ENCODE peak calls at places on chromosome 20, in four cellular contexts. P is ELF-1; J is stimulated activated CD4-positive, alpha-beta T cell treated with anti-CD3 and anti-CD28 coated beads, Interleukin-1b, Interleukin-23, amount 100 ng/mL, for 1 hour; I is SW480. U is an unnamed sample.

GRCh38 chr20:45470262-45470931 is 844 bp downstream of the WFDC2 start:
- DNase-seq in P (peak; percentile 41), J (no peak), I (peak; percentile 79), U (no peak)

GRCh38 chr20:47879771-47880170 is 94.5 kb upstream of the SULF2 start:
- DNase-seq in P (no peak), J (no peak), I (no peak), U (no peak)

GRCh38 chr20:24952376-24953203 is 3.5 kb downstream of the CST7 start:
- DNase-seq in P (no peak), J (no peak), I (no peak), U (no peak)

GRCh38 chr20:51995551-51995951 is 193.2 kb upstream of the SALL4 start:
- DNase-seq in P (peak; percentile 34), J (no peak), I (no peak), U (peak; percentile 43)

GRCh38 chr20:62944746-62945145 is 6.8 kb downstream of the GID8 start:
- DNase-seq in P (no peak), J (no peak), I (no peak), U (no peak)

GRCh38 chr20:37396520-37397075 is 50.7 kb downstream of the SRC start:
- DNase-seq in P (peak; percentile 96), J (no peak), I (no peak), U (no peak)

GRCh38 chr20:51525241-51526104 is 17.0 kb downstream of the NFATC2 start:
- DNase-seq in P (no peak), J (no peak), I (no peak), U (no peak)

GRCh38 chr20:61297981-61298380 is 45.9 kb downstream of the CDH4 start:
- DNase-seq in P (no peak), J (no peak), I (peak; percentile 66), U (peak; percentile 77)

GRCh38 chr20:62797671-62798532 is 1.6 kb downstream of the MRGBP start:
- DNase-seq in P (no peak), J (no peak), I (peak; percentile 71), U (no peak)

GRCh38 chr20:9040874-9041524 is 27.9 kb upstream of the PLCB4 start:
- DNase-seq in P (no peak), J (no peak), I (no peak), U (no peak)

GRCh38 chr20:63911171-63911570 is 16.2 kb downstream of the DNAJC5 start:
- DNase-seq in P (no peak), J (no peak), I (peak; percentile 83), U (no peak)

GRCh38 chr20:59737816-59738215 is 133.5 kb downstream of the PHACTR3 start:
- DNase-seq in P (no peak), J (no peak), I (no peak), U (no peak)

GRCh38 chr20:2101057-2101934 is at the start of gene STK35:
- DNase-seq in P (peak; percentile 87), J (no peak), I (peak; percentile 84), U (peak; percentile 60)

GRCh38 chr20:61803416-61803902 is 262.2 kb downstream of the TAF4 start:
- DNase-seq in P (no peak), J (no peak), I (no peak), U (no peak)

GRCh38 chr20:18543216-18543615 is 24.0 kb upstream of the SMIM26 start:
- DNase-seq in P (no peak), J (no peak), I (no peak), U (no peak)

GRCh38 chr20:63537525-63538203 is 488 bp upstream of the PTK6 start:
- DNase-seq in P (peak; percentile 87), J (peak; percentile 79), I (peak; percentile 100), U (peak; percentile 90)

U was measured in H4.